ENCODE peak calls at places on chromosomes 6 and 20, in nine cellular contexts. T is neuronal stem cell, V is SJSA1, I is HL-60, E is RWPE2, Q is skeletal muscle cell, L is H7, B is lower lobe of right lung, O is heart left ventricle. Z is an unnamed sample.

GRCh38 chr6:119129148-119129967 is 50.9 kb upstream of the FAM184A start:
- DNase-seq in T (peak), V (no peak), I (no peak), E (no peak), Q (no peak), L (peak), B (no peak), O (no peak), Z (no peak)

GRCh38 chr6:7468382-7469081 is 72.9 kb upstream of the DSP start:
- DNase-seq in T (no peak), V (peak), I (peak), E (no peak), Q (peak), L (no peak), B (no peak), O (peak), Z (peak)

GRCh38 chr6:69894578-69895347 is 28.4 kb downstream of the COL19A1 start:
- DNase-seq in T (no peak), V (no peak), I (no peak), E (peak), Q (peak), L (no peak), B (no peak), O (no peak), Z (no peak)

GRCh38 chr20:62796699-62797491 is 622 bp downstream of the MRGBP start:
- DNase-seq in T (no peak), V (no peak), I (no peak), E (no peak), Q (no peak), L (peak), B (no peak), O (no peak), Z (no peak)

GRCh38 chr6:129598244-129599187 is 111.5 kb downstream of the ARHGAP18 start:
- DNase-seq in T (peak), V (no peak), I (no peak), E (no peak), Q (no peak), L (peak), B (no peak), O (no peak), Z (no peak)

GRCh38 chr6:7196019-7196402 is 88.2 kb downstream of the RREB1 start:
- DNase-seq in T (no peak), V (no peak), I (no peak), E (no peak), Q (no peak), L (no peak), B (no peak), O (no peak), Z (no peak)

GRCh38 chr20:53412600-53413187 is 180.9 kb downstream of the ZNF217 start:
- DNase-seq in T (no peak), V (no peak), I (no peak), E (no peak), Q (no peak), L (peak), B (no peak), O (no peak), Z (no peak)

GRCh38 chr20:48787861-48788375 is 39.9 kb downstream of the PREX1 start:
- DNase-seq in T (no peak), V (peak), I (peak), E (no peak), Q (peak), L (no peak), B (no peak), O (no peak), Z (peak)

GRCh38 chr6:4582506-4582905 is 193.7 kb upstream of the CDYL start:
- DNase-seq in T (no peak), V (no peak), I (peak), E (no peak), Q (peak), L (no peak), B (no peak), O (no peak), Z (no peak)

GRCh38 chr20:38818113-38819065 is 12.9 kb downstream of the PPP1R16B start:
- DNase-seq in T (no peak), V (no peak), I (no peak), E (peak), Q (no peak), L (no peak), B (no peak), O (no peak), Z (no peak)

GRCh38 chr6:39496951-39497350 is 174.4 kb upstream of the KCNK16 start:
- DNase-seq in T (no peak), V (no peak), I (no peak), E (no peak), Q (no peak), L (no peak), B (peak), O (peak), Z (no peak)

GRCh38 chr6:164396071-164397047 is 913.0 kb downstream of the C6orf118 start:
- DNase-seq in T (no peak), V (no peak), I (no peak), E (no peak), Q (no peak), L (no peak), B (no peak), O (no peak), Z (no peak)

GRCh38 chr6:144449911-144450690 is 165.0 kb downstream of the UTRN start:
- DNase-seq in T (no peak), V (no peak), I (no peak), E (no peak), Q (peak), L (no peak), B (no peak), O (peak), Z (no peak)

GRCh38 chr6:98416027-98416426 is 418.3 kb upstream of the POU3F2 start:
- DNase-seq in T (no peak), V (no peak), I (no peak), E (no peak), Q (no peak), L (no peak), B (no peak), O (no peak), Z (peak)

GRCh38 chr20:60629206-60629605 is 622.9 kb upstream of the CDH4 start:
- DNase-seq in T (no peak), V (no peak), I (no peak), E (no peak), Q (no peak), L (no peak), B (no peak), O (no peak), Z (no peak)

GRCh38 chr20:46388201-46388836 is 18.1 kb downstream of the ELMO2 start:
- DNase-seq in T (no peak), V (no peak), I (no peak), E (no peak), Q (no peak), L (no peak), B (no peak), O (no peak), Z (no peak)

GRCh38 chr6:33081098-33081824 is 5.5 kb downstream of the HLA-DPB1 start:
- DNase-seq in T (no peak), V (no peak), I (no peak), E (no peak), Q (no peak), L (peak), B (no peak), O (no peak), Z (no peak)

GRCh38 chr6:33079575-33079974 is 3.8 kb downstream of the HLA-DPB1 start:
- DNase-seq in T (no peak), V (no peak), I (no peak), E (no peak), Q (no peak), L (no peak), B (no peak), O (no peak), Z (no peak)

GRCh38 chr6:33078919-33079521 is 3.2 kb downstream of the HLA-DPB1 start:
- DNase-seq in T (no peak), V (no peak), I (no peak), E (no peak), Q (no peak), L (no peak), B (no peak), O (no peak), Z (no peak)

GRCh38 chr6:33078442-33078841 is 2.7 kb downstream of the HLA-DPB1 start:
- DNase-seq in T (no peak), V (no peak), I (no peak), E (no peak), Q (no peak), L (no peak), B (no peak), O (no peak), Z (no peak)

DNA sequence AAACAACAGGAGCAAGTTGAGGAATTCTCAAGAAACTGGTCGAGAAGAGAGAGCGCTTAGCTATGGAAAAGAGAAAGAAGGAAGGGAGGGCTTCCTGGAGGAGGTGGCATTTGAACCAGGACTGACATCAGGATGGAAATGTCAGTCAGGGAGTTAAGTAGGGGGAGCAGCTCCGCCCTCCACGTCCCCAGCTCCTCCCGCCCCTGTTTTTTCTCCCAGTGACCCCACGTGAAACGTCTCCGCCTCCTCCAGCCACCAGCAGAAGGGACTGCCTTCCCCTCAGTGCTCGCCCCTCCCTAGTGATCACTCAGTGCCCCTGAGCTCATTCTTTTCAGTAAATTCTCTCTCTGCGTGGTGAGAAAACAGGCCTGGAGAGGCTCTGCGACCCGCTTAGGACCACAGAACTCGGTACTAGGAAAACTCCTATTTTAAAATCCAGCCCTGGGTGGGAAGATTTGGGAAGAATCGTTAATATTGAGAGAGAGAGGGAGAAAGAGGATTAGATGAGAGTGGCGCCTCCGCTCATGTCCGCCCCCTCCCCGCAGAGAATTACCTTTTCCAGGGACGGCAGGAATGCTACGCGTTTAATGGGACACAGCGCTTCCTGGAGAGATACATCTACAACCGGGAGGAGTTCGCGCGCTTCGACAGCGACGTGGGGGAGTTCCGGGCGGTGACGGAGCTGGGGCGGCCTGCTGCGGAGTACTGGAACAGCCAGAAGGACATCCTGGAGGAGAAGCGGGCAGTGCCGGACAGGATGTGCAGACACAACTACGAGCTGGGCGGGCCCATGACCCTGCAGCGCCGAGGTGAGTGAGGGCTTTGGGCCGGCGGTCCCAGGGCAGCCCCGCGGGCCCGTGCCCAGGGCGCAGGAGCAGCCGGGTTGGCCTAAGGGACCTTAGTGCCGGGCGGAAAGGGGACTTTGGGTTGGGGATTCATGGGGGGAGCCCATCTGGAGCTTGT is 4.6 kb downstream of the HLA-DPB1 start:
- DNase-seq in T (peak), V (no peak), I (no peak), E (no peak), Q (peak), L (peak), B (peak), O (peak), Z (peak)
- H3K4me3 ChIP-seq in T (peak), V (no peak), I (peak), E (no peak), Q (peak), L (peak), B (peak), O (peak), Z (peak)

GRCh38 chr6:116397960-116398359 is 27.2 kb downstream of the DSE start:
- DNase-seq in T (no peak), V (no peak), I (no peak), E (no peak), Q (no peak), L (no peak), B (no peak), O (no peak), Z (no peak)
- H3K4me3 ChIP-seq in T (no peak), V (no peak), I (no peak), E (no peak), Q (no peak), L (no peak), B (no peak), O (no peak), Z (no peak)

DNA sequence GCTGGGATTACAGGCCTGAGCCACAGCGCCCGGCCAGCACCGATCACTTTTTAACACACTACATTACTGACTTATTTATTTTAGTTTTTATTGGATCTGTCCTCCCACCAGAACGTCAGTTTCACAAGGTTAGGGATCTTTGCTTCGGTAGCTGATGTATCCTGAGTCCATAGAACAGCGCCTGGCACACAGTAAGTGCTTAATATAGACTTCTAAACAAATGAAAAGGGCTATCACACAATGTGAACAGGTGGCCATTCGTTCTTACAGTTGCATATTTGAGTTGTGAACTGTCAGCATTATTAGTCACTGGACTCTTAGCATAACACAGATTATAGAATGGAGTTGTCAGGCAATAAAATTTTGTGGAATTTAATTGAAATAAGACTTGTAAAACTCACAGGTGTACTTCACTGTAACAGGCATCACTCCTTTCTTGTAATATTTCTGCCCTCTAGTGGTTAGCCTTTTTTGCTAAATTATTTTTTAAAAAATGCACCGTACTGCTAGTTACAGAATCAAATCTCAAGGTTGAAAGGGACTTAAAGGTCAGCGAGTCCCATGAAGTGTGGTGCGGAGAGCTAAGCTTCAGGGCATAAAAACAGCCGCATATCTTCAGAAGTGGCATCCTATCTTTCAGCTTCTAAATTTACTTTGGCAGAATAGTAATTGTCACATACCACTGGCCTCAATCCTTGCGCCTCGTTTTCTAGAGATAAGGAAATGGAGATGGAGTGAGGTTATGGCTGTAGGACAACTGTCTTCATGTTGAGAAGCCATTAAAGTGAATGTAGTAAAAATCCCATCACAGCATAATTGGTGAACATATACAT is 3.4 kb upstream of the TBC1D7 start:
- DNase-seq in T (no peak), V (no peak), I (no peak), E (no peak), Q (no peak), L (peak), B (no peak), O (no peak), Z (no peak)
- H3K4me3 ChIP-seq in T (no peak), V (no peak), I (no peak), E (no peak), Q (no peak), L (no peak), B (no peak), O (no peak), Z (no peak)

GRCh38 chr6:29945421-29945820 is 3.1 kb downstream of the HLA-A start:
- DNase-seq in T (no peak), V (no peak), I (no peak), E (no peak), Q (no peak), L (no peak), B (no peak), O (no peak), Z (no peak)

GRCh38 chr6:29941916-29942274 is 437 bp upstream of the HLA-A start:
- DNase-seq in T (no peak), V (no peak), I (no peak), E (no peak), Q (no peak), L (no peak), B (no peak), O (no peak), Z (no peak)

GRCh38 chr6:29942275-29943052 is at the start of gene HLA-A:
- DNase-seq in T (peak), V (peak), I (no peak), E (peak), Q (peak), L (peak), B (peak), O (peak), Z (peak)

GRCh38 chr6:29941476-29941875 is 856 bp upstream of the HLA-A start:
- DNase-seq in T (no peak), V (no peak), I (no peak), E (no peak), Q (no peak), L (no peak), B (no peak), O (no peak), Z (peak)

GRCh38 chr6:29943053-29943966 is 978 bp downstream of the HLA-A start:
- DNase-seq in T (no peak), V (no peak), I (no peak), E (no peak), Q (no peak), L (peak), B (peak), O (peak), Z (no peak)
- H3K4me3 ChIP-seq in T (peak), V (peak), I (peak), E (peak), Q (peak), L (peak), B (peak), O (peak), Z (peak)

DNA sequence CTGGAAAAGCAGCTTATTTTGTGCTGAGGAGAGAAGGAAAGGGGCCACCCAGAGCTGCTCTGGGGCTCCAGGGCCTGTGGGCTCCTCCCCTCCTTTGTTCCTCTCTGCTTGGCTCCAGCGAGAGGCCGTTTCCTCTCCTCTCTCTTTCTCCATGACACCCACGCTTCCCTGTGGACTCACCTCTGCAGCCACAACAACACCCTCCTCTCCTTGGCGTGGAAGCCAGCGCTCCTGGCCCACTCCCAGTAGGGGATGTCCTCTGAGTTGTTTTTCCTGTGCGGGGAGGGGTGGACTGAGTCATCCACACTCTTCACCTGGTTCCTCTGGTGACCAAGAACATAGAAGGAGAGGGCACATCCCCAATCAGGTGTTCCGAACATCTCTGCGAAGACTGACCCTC is 4.9 kb upstream of the CDSN start:
- DNase-seq in T (no peak), V (no peak), I (no peak), E (no peak), Q (peak), L (peak), B (peak), O (peak), Z (peak)
- H3K4me3 ChIP-seq in T (no peak), V (no peak), I (no peak), E (no peak), Q (no peak), L (no peak), B (no peak), O (no peak), Z (no peak)

GRCh38 chr6:34391023-34391485 is 1.4 kb downstream of the NUDT3 start:
- DNase-seq in T (no peak), V (no peak), I (peak), E (no peak), Q (peak), L (peak), B (no peak), O (peak), Z (peak)

GRCh38 chr6:34391711-34392496 is 565 bp downstream of the NUDT3 start:
- DNase-seq in T (peak), V (peak), I (no peak), E (peak), Q (no peak), L (peak), B (peak), O (peak), Z (peak)

GRCh38 chr6:34389034-34389433 is 3.4 kb downstream of the NUDT3 start:
- DNase-seq in T (no peak), V (no peak), I (no peak), E (no peak), Q (no peak), L (no peak), B (no peak), O (no peak), Z (no peak)

GRCh38 chr6:34392497-34393190 is at the start of gene NUDT3:
- DNase-seq in T (peak), V (peak), I (peak), E (peak), Q (peak), L (peak), B (peak), O (peak), Z (peak)

GRCh38 chr6:34390531-34391013 is 1.9 kb downstream of the NUDT3 start:
- DNase-seq in T (no peak), V (no peak), I (no peak), E (no peak), Q (no peak), L (no peak), B (no peak), O (no peak), Z (no peak)
- H3K4me3 ChIP-seq in T (peak), V (peak), I (peak), E (peak), Q (peak), L (no peak), B (peak), O (peak), Z (peak)

GRCh38 chr6:85450578-85450884 is 648 bp downstream of the NT5E start:
- DNase-seq in T (peak), V (no peak), I (no peak), E (no peak), Q (no peak), L (peak), B (no peak), O (no peak), Z (no peak)

GRCh38 chr6:85453490-85453889 is 3.6 kb downstream of the NT5E start:
- DNase-seq in T (no peak), V (no peak), I (no peak), E (no peak), Q (no peak), L (no peak), B (no peak), O (no peak), Z (no peak)

GRCh38 chr6:85452441-85452881 is 2.6 kb downstream of the NT5E start:
- DNase-seq in T (no peak), V (no peak), I (no peak), E (no peak), Q (peak), L (no peak), B (no peak), O (no peak), Z (peak)

GRCh38 chr6:85453052-85453451 is 3.2 kb downstream of the NT5E start:
- DNase-seq in T (no peak), V (no peak), I (no peak), E (no peak), Q (no peak), L (no peak), B (no peak), O (no peak), Z (no peak)

DNA sequence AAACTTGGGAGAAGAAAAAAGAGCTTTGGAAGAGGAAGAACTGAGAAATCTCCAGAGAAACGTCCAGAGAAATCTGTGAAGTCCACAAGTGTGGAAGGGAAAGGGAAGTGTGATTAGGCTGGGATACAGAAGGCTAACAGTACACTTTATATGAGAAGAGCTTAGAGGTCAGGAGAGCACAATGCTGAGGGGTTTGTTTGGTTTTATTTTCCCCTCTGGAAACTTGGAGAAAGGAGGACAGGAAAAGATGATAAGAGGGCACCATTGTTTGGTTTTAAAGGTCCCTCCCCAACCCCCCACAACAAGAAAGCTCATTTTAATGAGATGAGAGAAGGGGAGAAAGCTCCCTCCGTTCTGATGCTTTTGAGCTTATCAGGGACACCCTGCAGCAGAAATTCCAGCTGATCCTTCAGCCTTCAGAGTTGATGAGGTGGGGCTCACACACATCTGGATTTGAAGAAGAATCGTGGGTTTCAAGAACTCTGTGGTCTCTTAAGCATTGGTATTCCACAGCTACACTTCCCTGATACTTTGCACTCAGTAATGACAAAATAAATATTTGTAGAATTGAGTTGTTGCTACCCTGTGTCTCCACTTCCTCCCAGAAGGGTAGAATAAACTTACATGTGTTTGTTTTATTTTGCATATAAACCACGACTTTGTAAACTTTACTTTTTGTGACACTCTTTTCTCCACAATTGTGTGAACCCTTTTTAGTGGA is 1.9 kb downstream of the NT5E start:
- DNase-seq in T (no peak), V (no peak), I (no peak), E (no peak), Q (no peak), L (no peak), B (no peak), O (no peak), Z (peak)
- H3K4me3 ChIP-seq in T (no peak), V (peak), I (no peak), E (peak), Q (peak), L (no peak), B (peak), O (peak), Z (peak)